ENCODE peak calls at places on chromosomes 6 and 20, in eight cellular contexts. E is choroid plexus epithelial cell, B is AG09319, A is foreskin fibroblast, X is GM20000, M is psoas muscle, D is B cell, N is tibial artery. S is an unnamed sample.

GRCh38 chr6:4372866-4373265 is 237.5 kb upstream of the ECI2 start:
- DNase-seq in E (no peak), B (no peak), A (no peak), X (no peak), M (no peak), D (no peak), N (no peak), S (no peak)

GRCh38 chr6:35576647-35577046 is 64.0 kb upstream of the TULP1 start:
- DNase-seq in E (no peak), B (no peak), A (no peak), X (no peak), M (no peak), D (no peak), N (no peak), S (no peak)

GRCh38 chr6:68054776-68055175 is 580.3 kb upstream of the ADGRB3 start:
- DNase-seq in E (peak; percentile 42), B (no peak), A (peak; percentile 55), X (no peak), M (no peak), D (no peak), N (no peak), S (no peak)

GRCh38 chr6:159606786-159607185 is 86.3 kb downstream of the SOD2 start:
- DNase-seq in E (peak; percentile 26), B (no peak), A (peak; percentile 47), X (no peak), M (no peak), D (no peak), N (no peak), S (no peak)

GRCh38 chr20:8018928-8019177 is 708 bp downstream of the TMX4 start:
- DNase-seq in E (peak; percentile 41), B (no peak), A (no peak), X (no peak), M (no peak), D (no peak), N (no peak), S (no peak)

GRCh38 chr6:6003334-6004146 is 3.2 kb downstream of the NRN1 start:
- DNase-seq in E (no peak), B (no peak), A (peak; percentile 30), X (peak; percentile 49), M (peak; percentile 57), D (peak; percentile 50), N (no peak), S (no peak)

GRCh38 chr6:144417686-144418085 is 132.6 kb downstream of the UTRN start:
- DNase-seq in E (peak; percentile 70), B (no peak), A (no peak), X (no peak), M (no peak), D (no peak), N (no peak), S (no peak)

GRCh38 chr20:57803718-57804005 is 93.8 kb upstream of the PMEPA1 start:
- DNase-seq in E (no peak), B (no peak), A (no peak), X (no peak), M (no peak), D (no peak), N (no peak), S (no peak)

GRCh38 chr6:37569317-37569716 is 69.6 kb upstream of the CCDC167 start:
- DNase-seq in E (no peak), B (no peak), A (no peak), X (no peak), M (no peak), D (no peak), N (no peak), S (no peak)

GRCh38 chr6:39251406-39251805 is 22.1 kb upstream of the KCNK5 start:
- DNase-seq in E (no peak), B (no peak), A (no peak), X (no peak), M (no peak), D (no peak), N (no peak), S (no peak)

GRCh38 chr6:45951771-45952529 is 63.7 kb downstream of the CLIC5 start:
- DNase-seq in E (no peak), B (no peak), A (no peak), X (no peak), M (no peak), D (no peak), N (no peak), S (no peak)

GRCh38 chr6:30743099-30744053 is 889 bp upstream of the FLOT1 start:
- DNase-seq in E (peak; percentile 47), B (no peak), A (peak; percentile 45), X (peak; percentile 49), M (no peak), D (peak; percentile 48), N (peak; percentile 37), S (peak; percentile 12)

GRCh38 chr6:109686566-109686965 is 4.4 kb downstream of the AK9 start:
- DNase-seq in E (peak; percentile 39), B (no peak), A (peak; percentile 67), X (no peak), M (no peak), D (no peak), N (no peak), S (no peak)

GRCh38 chr20:60327971-60328660 is 369.9 kb downstream of the CDH26 start:
- DNase-seq in E (no peak), B (no peak), A (no peak), X (no peak), M (no peak), D (no peak), N (no peak), S (no peak)

GRCh38 chr6:159978291-159979135 is 9.6 kb downstream of the IGF2R start:
- DNase-seq in E (no peak), B (no peak), A (no peak), X (peak; percentile 49), M (no peak), D (no peak), N (no peak), S (no peak)

GRCh38 chr6:125839471-125839870 is 48.7 kb downstream of the NCOA7 start:
- DNase-seq in E (peak; percentile 16), B (no peak), A (no peak), X (no peak), M (no peak), D (no peak), N (no peak), S (no peak)

GRCh38 chr6:163415620-163416379 is 1.3 kb downstream of the QKI start:
- DNase-seq in E (peak; percentile 68), B (no peak), A (peak; percentile 73), X (peak; percentile 77), M (peak; percentile 78), D (peak; percentile 67), N (peak; percentile 47), S (no peak)

GRCh38 chr6:97563529-97563928 is 280.5 kb upstream of the MMS22L start:
- DNase-seq in E (no peak), B (no peak), A (no peak), X (no peak), M (no peak), D (no peak), N (no peak), S (no peak)

GRCh38 chr20:21564127-21564773 is 50.4 kb upstream of the NKX2-2 start:
- DNase-seq in E (no peak), B (no peak), A (no peak), X (no peak), M (no peak), D (no peak), N (no peak), S (no peak)

GRCh38 chr6:2396292-2396691 is 150.9 kb upstream of the GMDS start:
- DNase-seq in E (no peak), B (no peak), A (no peak), X (no peak), M (no peak), D (no peak), N (no peak), S (no peak)

GRCh38 chr6:138529510-138529909 is 30.2 kb upstream of the NHSL1 start:
- DNase-seq in E (no peak), B (no peak), A (no peak), X (no peak), M (no peak), D (no peak), N (no peak), S (no peak)

GRCh38 chr6:45187841-45188240 is 140.3 kb upstream of the RUNX2 start:
- DNase-seq in E (peak; percentile 78), B (peak; percentile 20), A (peak; percentile 49), X (no peak), M (no peak), D (no peak), N (no peak), S (no peak)

GRCh38 chr6:69907981-69908498 is 41.7 kb downstream of the COL19A1 start:
- DNase-seq in E (peak; percentile 57), B (peak; percentile 11), A (peak; percentile 59), X (no peak), M (no peak), D (no peak), N (no peak), S (no peak)

GRCh38 chr6:13711384-13711725 is 280 bp downstream of the RANBP9 start:
- DNase-seq in E (no peak), B (no peak), A (no peak), X (no peak), M (no peak), D (no peak), N (peak; percentile 61), S (no peak)
- TF ChIP-seq CTCF in E (peak; percentile 15), B (peak; percentile 1), A (no peak), X (no peak), M (peak; percentile 22), D (no peak), N (no peak), S (peak; percentile 33)

GRCh38 chr6:13528232-13528631 is 40.8 kb upstream of the GFOD1 start:
- DNase-seq in E (peak; percentile 30), B (no peak), A (no peak), X (no peak), M (no peak), D (no peak), N (no peak), S (no peak)
- TF ChIP-seq CTCF in E (peak; percentile 28), B (no peak), A (no peak), X (no peak), M (peak; percentile 9), D (no peak), N (peak; percentile 9), S (no peak)

GRCh38 chr20:37544386-37544785 is 16.7 kb upstream of the BLCAP start:
- DNase-seq in E (no peak), B (no peak), A (no peak), X (no peak), M (no peak), D (no peak), N (no peak), S (no peak)
- TF ChIP-seq CTCF in E (no peak), B (no peak), A (no peak), X (no peak), M (no peak), D (no peak), N (no peak), S (no peak)

DNA sequence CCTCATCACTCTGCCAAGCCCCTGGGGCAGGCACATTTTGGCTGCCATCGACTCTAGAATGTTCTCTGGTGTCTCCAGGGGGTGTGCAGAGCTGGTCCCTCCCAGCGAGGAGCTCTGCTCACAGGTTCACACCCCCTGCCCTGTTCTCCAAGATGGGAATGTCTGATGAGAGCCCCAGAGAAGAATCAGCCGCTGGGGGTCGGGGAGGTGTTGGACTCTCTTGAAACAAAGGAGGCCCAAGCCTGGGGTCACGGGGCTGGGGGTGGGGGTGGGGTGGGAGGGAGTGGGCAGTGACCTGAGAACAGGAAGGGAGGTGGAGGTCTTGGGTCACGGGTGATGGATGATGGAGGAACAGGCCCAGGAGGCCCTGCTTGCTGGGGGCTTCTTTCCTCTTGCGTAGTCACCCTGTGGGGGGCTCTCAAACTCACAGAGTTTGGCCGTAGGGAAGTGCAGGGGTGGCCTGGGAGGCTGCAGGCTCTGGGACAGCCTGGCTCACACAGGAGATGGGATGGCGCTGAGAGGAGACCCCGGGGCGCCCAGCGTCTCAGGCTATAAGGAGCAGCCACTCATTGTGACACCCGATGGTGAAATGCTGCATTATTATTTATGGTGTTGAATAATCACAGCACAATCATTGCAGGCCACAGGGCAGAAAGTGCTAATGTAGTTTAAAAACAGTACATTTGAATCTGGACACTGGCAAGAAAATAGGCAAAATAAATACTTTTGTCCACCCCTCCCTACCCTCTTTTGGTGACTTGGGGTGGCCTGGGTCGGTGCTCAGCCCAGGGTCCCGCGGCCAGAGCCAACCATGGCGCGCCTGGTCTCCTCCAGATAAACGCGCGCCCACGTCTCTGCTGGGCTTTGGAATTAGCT is 27.1 kb upstream of the BHLHE23 start:
- DNase-seq in E (no peak), B (no peak), A (no peak), X (peak; percentile 24), M (peak; percentile 21), D (no peak), N (no peak), S (no peak)
- TF ChIP-seq CTCF in E (no peak), B (no peak), A (no peak), X (no peak), M (no peak), D (no peak), N (no peak), S (no peak)